ENCODE peak calls at places on chromosomes 13 and 19, in eight cellular contexts. Z is brain microvascular endothelial cell, N is AG04450, A is heart left ventricle, J is left ventricle myocardium inferior, B is astrocyte, W is RWPE1, D is dorsolateral prefrontal cortex. E is an unnamed sample.

GRCh38 chr13:24842533-24843278 is 78.7 kb downstream of the RNF17 start:
- DNase-seq in D (no peak), J (no peak), B (no peak), A (no peak), Z (no peak), W (peak), N (no peak), E (no peak)

GRCh38 chr13:40764587-40765403 is 6.2 kb downstream of the MRPS31 start:
- DNase-seq in B (peak), W (no peak), J (no peak), A (no peak), Z (peak), N (no peak), D (no peak), E (no peak)

GRCh38 chr19:43723588-43723987 is 7.7 kb downstream of the IRGC start:
- DNase-seq in A (no peak), J (no peak), Z (no peak), W (no peak), B (no peak), D (no peak), N (no peak), E (no peak)

GRCh38 chr13:50580684-50581305 is 262.7 kb downstream of the DLEU7 start:
- DNase-seq in J (no peak), N (peak), A (peak), D (no peak), B (peak), W (no peak), Z (peak), E (no peak)

GRCh38 chr13:34361528-34361927 is 543.6 kb downstream of the RFC3 start:
- DNase-seq in W (no peak), Z (no peak), B (no peak), N (no peak), J (no peak), D (no peak), A (no peak), E (no peak)

GRCh38 chr13:31476266-31476665 is 263.1 kb upstream of the RXFP2 start:
- DNase-seq in W (no peak), A (peak), B (peak), N (peak), J (no peak), Z (peak), D (peak), E (no peak)

GRCh38 chr19:50496189-50497029 is 14.6 kb downstream of the JOSD2 start:
- DNase-seq in A (peak), W (no peak), Z (no peak), J (peak), D (peak), B (no peak), N (no peak), E (peak)

GRCh38 chr19:8663920-8664670 is 33.7 kb downstream of the NFILZ start:
- DNase-seq in A (no peak), Z (no peak), W (no peak), N (no peak), D (no peak), J (no peak), B (no peak), E (no peak)

GRCh38 chr19:46428278-46429141 is at the start of gene PNMA8C:
- DNase-seq in N (no peak), A (peak), D (peak), Z (peak), W (no peak), J (peak), B (peak), E (peak)

GRCh38 chr19:47489072-47489914 is 5.3 kb upstream of the KPTN start:
- DNase-seq in A (no peak), B (no peak), J (no peak), W (no peak), N (no peak), Z (no peak), D (no peak), E (no peak)

GRCh38 chr19:47491358-47492136 is 7.5 kb upstream of the KPTN start:
- DNase-seq in A (no peak), B (no peak), W (no peak), J (no peak), D (no peak), Z (no peak), N (no peak), E (no peak)

GRCh38 chr19:47492137-47492533 is 8.1 kb upstream of the KPTN start:
- DNase-seq in N (no peak), D (no peak), W (no peak), Z (no peak), J (no peak), B (no peak), A (no peak), E (no peak)

GRCh38 chr19:47490031-47490430 is 6.0 kb upstream of the KPTN start:
- DNase-seq in J (no peak), B (no peak), N (no peak), D (no peak), Z (no peak), W (no peak), A (no peak), E (no peak)

GRCh38 chr19:47490847-47491246 is 6.8 kb upstream of the KPTN start:
- DNase-seq in Z (no peak), N (no peak), W (no peak), A (no peak), B (no peak), D (no peak), J (no peak), E (no peak)
- H3K27ac ChIP-seq in Z (no peak), N (no peak), W (peak), A (no peak), B (no peak), D (peak), J (peak), E (no peak)

GRCh38 chr13:49494645-49495044 is 1.1 kb upstream of the PHF11 start:
- DNase-seq in D (no peak), N (no peak), W (no peak), J (no peak), A (no peak), B (no peak), Z (no peak), E (no peak)

GRCh38 chr13:49495783-49496762 is at the start of gene PHF11:
- DNase-seq in A (peak), N (no peak), D (peak), J (peak), Z (peak), B (peak), W (peak), E (peak)

GRCh38 chr13:49498211-49498610 is 2.5 kb downstream of the PHF11 start:
- DNase-seq in D (no peak), Z (no peak), N (no peak), J (no peak), B (no peak), A (no peak), W (no peak), E (no peak)

GRCh38 chr13:49499889-49500660 is 4.3 kb downstream of the PHF11 start:
- DNase-seq in N (peak), J (no peak), B (peak), W (no peak), A (no peak), D (no peak), Z (peak), E (no peak)

GRCh38 chr13:49497272-49497671 is 1.5 kb downstream of the PHF11 start:
- DNase-seq in Z (no peak), W (no peak), D (no peak), N (no peak), B (no peak), A (no peak), J (no peak), E (no peak)
- H3K27ac ChIP-seq in Z (no peak), W (peak), D (peak), N (no peak), B (no peak), A (peak), J (peak), E (no peak)

DNA sequence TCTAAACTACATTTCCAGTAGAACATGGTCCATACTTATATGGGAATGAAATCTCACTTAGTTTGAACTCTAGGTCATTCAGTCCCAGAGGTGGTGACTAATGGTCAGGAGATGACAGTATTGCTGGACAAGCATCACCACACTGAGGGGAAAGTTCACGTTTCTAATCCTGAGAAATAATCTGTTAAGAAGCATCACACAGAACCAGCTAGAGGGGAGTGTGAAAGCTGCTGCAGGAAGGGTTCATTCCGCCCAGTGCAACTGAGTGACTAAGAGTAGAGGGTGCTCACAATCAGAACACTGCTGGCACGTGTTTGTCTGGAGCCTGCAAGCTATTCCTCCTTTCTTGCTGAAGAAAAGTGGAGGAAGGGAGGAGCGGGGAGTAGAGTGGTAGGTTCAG is 2.7 kb downstream of the COL4A1 start:
- DNase-seq in D (no peak), A (no peak), J (no peak), B (no peak), N (no peak), Z (peak), W (no peak), E (no peak)
- H3K27ac ChIP-seq in D (no peak), A (peak), J (peak), B (no peak), N (no peak), Z (peak), W (no peak), E (peak)

DNA sequence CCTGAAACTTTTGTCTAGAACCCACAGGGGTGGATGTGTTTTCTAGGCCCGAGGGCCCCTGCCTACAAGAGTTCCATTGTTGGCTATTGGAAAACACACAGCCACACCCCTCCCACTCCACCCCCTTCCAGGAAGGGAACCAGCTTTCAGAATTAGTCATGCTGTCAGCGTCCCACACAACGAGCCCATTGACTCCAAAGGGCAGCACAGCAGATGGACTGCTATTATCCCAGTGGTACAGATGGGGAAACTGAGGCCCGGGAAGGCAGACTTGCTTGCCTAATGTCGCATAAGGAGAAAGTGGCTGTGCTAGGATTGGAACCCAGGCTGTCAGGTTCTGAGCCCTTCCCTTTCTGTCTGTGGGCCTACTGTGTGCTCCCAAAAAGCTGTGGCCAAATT is 8.1 kb upstream of the FXYD3 start:
- DNase-seq in J (no peak), N (no peak), A (no peak), D (peak), B (peak), Z (peak), W (peak), E (no peak)
- H3K27ac ChIP-seq in J (peak), N (no peak), A (no peak), D (peak), B (no peak), Z (no peak), W (peak), E (no peak)

DNA sequence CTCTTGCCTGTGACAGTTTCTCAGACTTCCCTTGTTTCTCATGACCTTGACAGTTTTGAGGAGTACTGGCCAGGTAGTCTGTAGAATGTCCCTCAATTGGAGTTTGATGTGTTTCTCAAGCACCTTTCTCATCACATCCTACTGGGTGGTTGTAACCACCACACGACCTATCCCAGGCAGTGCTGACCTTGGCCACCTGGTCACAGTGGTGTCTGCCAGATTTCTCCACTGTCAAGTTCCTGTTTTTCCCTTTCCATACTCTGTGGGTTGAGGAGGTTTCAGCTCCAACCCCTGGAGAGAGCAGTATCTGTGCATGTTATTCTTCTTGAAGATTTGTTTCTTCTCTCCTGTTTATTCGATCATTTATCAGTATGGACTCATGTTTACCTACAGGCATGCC is 8.4 kb upstream of the UPF3A start:
- DNase-seq in J (no peak), N (no peak), W (no peak), Z (no peak), A (no peak), B (no peak), D (no peak), E (no peak)
- H3K27ac ChIP-seq in J (no peak), N (no peak), W (no peak), Z (no peak), A (no peak), B (no peak), D (no peak), E (no peak)

DNA sequence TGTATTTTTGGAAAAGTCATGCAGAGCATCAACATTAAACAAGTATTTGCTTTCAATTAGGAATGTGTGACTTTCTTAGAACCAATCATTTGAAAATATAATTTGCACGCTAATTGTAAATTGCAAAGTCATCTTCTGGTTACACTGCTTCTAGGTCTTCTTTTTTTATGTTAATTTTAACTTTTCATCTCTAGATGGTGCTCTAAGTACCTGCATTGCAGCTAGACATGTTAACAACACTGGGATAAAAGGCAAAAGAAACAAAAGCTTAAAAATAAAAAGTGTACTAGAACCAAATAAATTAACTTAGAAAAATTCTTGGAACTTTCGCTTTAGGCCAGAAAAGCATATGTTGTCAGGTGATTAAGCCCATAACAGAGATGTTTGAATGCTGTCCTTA is 2758.2 kb downstream of the PCDH9 start:
- DNase-seq in J (no peak), B (peak), D (no peak), N (peak), Z (no peak), A (no peak), W (peak), E (no peak)
- H3K27ac ChIP-seq in J (no peak), B (no peak), D (no peak), N (no peak), Z (no peak), A (no peak), W (no peak), E (no peak)

GRCh38 chr19:813359-814107 is 8.2 kb downstream of the PLPPR3 start:
- DNase-seq in D (no peak), A (no peak), B (no peak), Z (no peak), W (no peak), N (no peak), J (no peak), E (peak)
- H3K27ac ChIP-seq in D (no peak), A (no peak), B (no peak), Z (no peak), W (no peak), N (no peak), J (no peak), E (no peak)

GRCh38 chr13:97339019-97339988 is 94.7 kb upstream of the RAP2A start:
- DNase-seq in B (peak), N (peak), D (peak), Z (peak), A (peak), W (no peak), J (peak), E (no peak)
- H3K27ac ChIP-seq in B (peak), N (peak), D (peak), Z (no peak), A (peak), W (peak), J (peak), E (peak)

DNA sequence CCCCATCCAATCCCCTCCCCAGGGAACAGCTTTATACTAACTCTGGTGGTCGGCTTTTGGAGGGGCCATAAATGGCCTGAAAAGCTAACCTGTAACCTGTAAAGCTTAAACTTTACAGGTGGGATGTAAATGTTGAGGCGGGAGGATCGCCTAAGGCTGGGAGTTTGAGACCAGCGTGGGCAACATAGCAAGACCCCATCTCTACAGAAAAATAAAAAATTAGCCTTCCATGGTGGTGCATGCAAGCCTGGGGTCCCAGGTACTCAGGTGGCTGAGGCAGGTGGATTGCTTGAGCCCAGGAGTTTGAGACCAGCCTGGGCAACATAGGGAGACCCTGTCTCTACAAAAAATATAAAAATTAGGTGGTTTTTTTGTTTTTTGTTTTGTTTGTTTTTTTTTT is 18.5 kb downstream of the CARM1 start:
- DNase-seq in N (no peak), W (no peak), J (no peak), D (no peak), A (no peak), Z (no peak), B (no peak), E (no peak)
- H3K27ac ChIP-seq in N (no peak), W (no peak), J (no peak), D (no peak), A (no peak), Z (no peak), B (no peak), E (no peak)

DNA sequence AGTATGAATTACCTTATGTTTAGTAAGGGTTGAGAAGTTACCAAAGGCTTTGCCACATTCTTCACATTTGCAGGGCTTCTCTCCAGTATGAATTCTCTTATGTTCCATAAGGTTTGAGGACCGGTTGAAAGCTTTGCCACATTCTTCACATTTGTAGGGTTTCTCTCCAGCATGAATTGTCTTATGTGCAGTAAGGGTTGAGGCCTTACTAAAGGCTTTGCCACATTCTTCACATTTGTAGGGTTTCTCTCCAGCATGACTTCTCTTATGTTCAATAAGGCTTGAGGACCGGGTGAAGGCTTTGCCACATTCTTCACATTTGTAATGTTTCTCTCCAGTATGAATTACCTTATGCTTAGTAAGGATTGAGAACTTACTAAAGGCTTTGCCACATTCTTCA is 26.7 kb downstream of the ZNF728 start:
- DNase-seq in J (no peak), Z (no peak), N (no peak), B (no peak), W (no peak), A (no peak), D (no peak), E (no peak)
- H3K27ac ChIP-seq in J (no peak), Z (no peak), N (no peak), B (no peak), W (no peak), A (no peak), D (no peak), E (no peak)

E was measured in kidney.